ENCODE peak calls at places on chromosomes 11 and 22, in five cellular contexts. X, V, A, I and Z are unnamed samples.
A peak's percentile ranks its signal among the peaks of the same experiment; 100 is the strongest.

GRCh38 chr22:46845281-46846153 is 83.1 kb downstream of the TBC1D22A start:
- DNase-seq in X (no peak), I (peak; percentile 12), V (no peak), A (peak; percentile 76), Z (no peak)

GRCh38 chr11:48307760-48308386 is 1.9 kb downstream of the OR4S1 start:
- DNase-seq in V (peak; percentile 53), A (peak; percentile 45), X (peak; percentile 40), I (peak; percentile 62), Z (peak; percentile 66)

GRCh38 chr11:69075421-69076128 is 26.8 kb downstream of the TPCN2 start:
- DNase-seq in V (no peak), X (peak; percentile 82), A (no peak), I (no peak), Z (peak; percentile 35)

GRCh38 chr11:124763156-124763947 is 1.3 kb upstream of the ESAM start:
- DNase-seq in I (peak; percentile 76), X (peak; percentile 61), A (peak; percentile 92), V (peak; percentile 72), Z (peak; percentile 76)

GRCh38 chr11:119115484-119116234 is 5.7 kb upstream of the HINFP start:
- DNase-seq in A (no peak), I (no peak), V (no peak), X (no peak), Z (no peak)

GRCh38 chr11:30960387-30960992 is 374.3 kb upstream of the MPPED2 start:
- DNase-seq in A (peak; percentile 4), X (peak; percentile 35), I (peak; percentile 75), V (peak; percentile 44), Z (peak; percentile 44)

GRCh38 chr11:77193915-77194830 is 66.1 kb downstream of the MYO7A start:
- DNase-seq in A (no peak), I (no peak), V (no peak), X (no peak), Z (peak; percentile 54)

GRCh38 chr11:118910309-118911112 is 15.2 kb downstream of the BCL9L start:
- DNase-seq in V (peak; percentile 75), X (no peak), I (peak; percentile 75), A (peak; percentile 44), Z (no peak)

GRCh38 chr11:32162906-32163305 is 72.0 kb downstream of the RCN1 start:
- DNase-seq in A (no peak), X (no peak), I (no peak), V (no peak), Z (no peak)

GRCh38 chr22:44085743-44086741 is 61.9 kb downstream of the PARVB start:
- DNase-seq in V (peak; percentile 43), A (peak; percentile 80), I (peak; percentile 75), X (peak; percentile 52), Z (peak; percentile 60)

DNA sequence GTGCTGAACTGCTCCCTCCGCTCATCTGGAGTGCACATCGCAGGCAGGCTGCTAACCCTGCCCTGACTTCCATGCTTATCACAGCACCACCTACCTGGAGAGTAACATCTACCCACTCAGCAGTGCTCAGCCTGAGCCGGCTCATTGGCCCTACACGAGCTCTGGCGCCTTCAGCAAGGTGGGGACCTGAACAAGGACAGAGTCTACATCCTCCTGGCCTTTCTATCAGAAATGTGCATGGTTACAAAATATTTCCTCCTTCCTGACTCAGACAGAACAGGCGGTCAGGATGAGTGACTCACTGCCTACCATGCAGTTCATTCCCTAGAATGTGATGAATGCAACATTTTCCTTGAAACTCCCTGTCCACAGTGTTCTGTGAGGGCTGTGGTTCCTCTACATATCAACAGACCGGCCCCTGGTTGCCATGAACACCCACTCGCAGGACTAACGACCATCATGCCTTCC is 53.1 kb downstream of the C11orf58 start:
- DNase-seq in X (peak; percentile 62), V (peak; percentile 24), A (peak; percentile 94), I (peak; percentile 75), Z (peak; percentile 54)
- H3K4me3 ChIP-seq in X (peak overlapping the region; percentile 7), V (no peak overlapping the region), A (no peak overlapping the region), I (no peak overlapping the region), Z (no peak overlapping the region)

DNA sequence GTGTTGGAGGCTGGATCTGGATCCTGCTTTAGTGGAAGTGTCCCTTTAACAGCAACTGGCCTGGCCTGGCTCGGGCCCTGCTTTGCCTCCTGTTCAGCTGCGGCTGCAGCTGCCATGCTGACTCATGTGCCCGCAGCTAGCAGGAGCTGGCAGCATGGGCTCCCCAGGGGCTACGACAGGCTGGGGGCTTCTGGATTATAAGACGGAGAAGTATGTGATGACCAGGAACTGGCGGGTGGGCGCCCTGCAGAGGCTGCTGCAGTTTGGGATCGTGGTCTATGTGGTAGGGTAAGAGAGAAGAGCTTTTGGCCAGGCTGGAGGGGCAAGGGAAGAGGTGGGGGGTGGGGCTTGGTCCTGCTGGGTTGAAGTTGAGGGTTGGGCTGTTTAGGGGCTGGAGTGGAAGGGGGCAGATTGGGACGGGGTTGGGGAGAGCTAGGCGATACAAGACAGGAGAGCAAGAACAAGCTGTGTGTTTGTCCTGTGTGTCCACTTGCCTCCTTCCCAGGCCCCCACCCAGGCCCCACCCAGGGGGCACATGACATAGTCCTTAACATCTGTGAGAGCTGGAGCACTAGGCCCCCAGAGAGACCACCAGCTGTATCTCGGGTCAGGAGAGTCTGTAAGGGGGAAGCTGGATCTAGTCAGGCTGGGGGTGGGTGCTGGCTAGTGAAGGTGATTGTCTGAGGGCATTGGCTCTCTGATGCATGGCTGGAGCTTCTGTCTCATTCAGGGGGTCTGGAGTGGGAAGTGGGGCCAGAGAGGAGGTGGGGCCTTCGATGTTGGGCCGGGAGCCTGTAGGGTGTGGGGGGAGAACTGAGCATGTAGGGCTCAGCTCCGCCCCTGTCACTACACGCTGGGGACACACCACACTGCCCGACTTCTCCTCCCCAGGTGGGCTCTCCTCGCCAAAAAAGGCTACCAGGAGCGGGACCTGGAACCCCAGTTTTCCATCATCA is at the start of gene P2RX6:
- DNase-seq in X (no peak), A (no peak), V (no peak), I (no peak), Z (peak; percentile 82)
- TF ChIP-seq MAX in X (no peak), A (no peak), V (peak; percentile 7), I (no peak), Z (no peak)

DNA sequence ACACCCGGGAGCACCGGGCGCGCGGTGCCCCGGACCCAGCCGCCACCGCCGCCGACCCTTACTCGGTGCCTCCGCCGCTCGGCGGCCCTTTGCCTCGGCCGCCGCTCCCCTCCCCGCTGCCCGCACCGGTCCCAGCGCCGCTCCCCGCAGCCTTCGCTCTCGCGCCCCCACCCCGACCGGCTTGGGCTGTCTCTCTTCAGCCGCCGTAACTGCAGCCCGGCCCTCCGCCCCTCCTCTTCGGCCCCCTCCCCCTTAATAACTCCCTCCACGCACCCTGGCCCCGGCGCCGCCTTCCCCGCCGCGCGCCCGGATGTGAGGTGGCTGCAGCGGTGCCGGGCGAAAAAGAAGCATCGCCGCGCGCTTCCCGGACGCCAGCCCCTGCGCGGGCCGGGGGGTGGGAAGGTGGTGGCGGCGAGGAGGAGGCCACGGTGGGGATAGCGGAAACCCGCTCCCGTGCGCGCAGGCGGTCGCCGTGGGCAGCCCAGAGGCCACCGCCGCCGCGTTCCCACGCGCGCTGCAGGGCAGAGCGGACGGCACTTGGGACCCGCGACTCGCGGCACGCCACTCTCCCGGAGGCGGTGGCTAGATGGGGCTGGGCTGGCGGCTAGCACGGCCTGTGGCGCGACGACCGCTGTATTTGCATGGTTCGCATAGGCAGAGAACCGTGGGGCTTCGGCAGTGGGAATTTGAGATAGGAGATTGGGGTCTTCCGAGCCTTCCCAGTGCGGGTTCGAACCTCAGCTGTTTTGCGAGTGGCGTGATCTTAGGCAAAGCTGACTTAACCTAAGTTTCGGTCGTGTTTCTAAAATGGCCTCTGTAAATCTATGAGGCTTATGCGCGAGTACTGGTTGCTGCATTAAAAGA is at the start of gene EIF4ENIF1:
- DNase-seq in I (peak; percentile 80), X (peak; percentile 46), A (peak; percentile 86), V (peak; percentile 72), Z (peak; percentile 93)
- TF ChIP-seq POLR2A in I (peak; percentile 43), X (peak; percentile 33), A (peak; percentile 6), V (no peak), Z (peak; percentile 18)

DNA sequence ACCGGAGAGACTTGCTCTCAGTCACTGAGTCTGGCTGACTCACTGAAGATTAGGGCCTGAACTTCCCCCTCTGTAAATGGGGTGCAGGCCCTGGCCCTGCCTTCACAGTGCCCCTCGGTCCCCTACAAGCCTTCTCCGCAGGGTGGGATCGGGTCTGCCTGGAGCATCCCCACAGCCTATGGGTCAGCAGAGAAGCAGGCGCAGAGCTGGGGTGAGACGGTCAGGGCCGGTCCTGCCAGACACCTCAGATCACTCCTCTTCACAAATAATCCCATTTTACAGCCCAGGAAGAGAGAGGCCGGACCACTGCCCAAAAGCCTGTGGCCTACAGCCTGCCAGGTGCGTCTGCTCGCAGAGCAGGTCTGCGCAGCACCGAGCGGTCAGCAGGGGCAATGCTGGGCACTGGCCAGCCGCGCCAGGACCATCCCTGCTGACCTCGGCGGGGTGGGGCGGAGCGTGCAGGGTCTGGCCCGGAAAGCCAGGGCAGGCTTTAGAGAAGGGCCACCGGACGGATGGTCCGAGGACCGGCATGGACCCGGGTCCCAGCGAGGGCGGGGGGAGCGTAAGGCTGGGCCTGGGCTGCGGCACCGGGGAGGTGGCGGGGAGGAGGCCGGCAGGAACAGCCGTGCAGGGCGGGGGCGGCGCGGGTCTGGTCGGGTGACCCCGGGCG is 518 bp upstream of the SEPTIN5 start:
- DNase-seq in I (no peak), A (no peak), V (no peak), X (no peak), Z (no peak)
- H3K4me3 ChIP-seq in I (peak overlapping the region; percentile 63), A (peak overlapping the region; percentile 20), V (peak overlapping the region; percentile 42), X (peak overlapping the region; percentile 23), Z (no peak overlapping the region)

DNA sequence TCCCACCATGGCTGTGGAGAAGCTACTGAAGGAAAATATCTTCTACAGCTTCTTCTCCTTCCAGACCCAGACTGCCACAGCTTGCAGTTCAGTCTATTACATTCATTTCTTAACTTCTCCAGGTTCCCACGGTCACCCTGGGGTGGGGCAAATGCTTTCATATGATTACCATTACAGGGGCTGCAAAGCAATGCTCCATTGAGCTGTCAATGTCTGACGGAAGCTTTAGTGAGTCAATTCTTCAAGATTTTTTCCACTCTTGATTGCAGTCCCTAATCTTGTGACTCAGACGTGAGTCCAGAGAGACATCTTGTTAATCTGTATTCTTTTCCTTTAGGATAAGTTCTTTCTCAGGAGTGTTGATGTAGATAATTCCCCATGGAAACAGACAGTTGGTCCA is 233.4 kb upstream of the DDI1 start:
- DNase-seq in I (no peak), A (peak; percentile 22), V (no peak), X (no peak), Z (no peak)
- TF ChIP-seq MAX in I (no peak), A (no peak), V (no peak), X (no peak), Z (no peak)